ENCODE peak calls at places on chromosomes 5 and 9, in six cellular contexts. B is right cardiac atrium; J is brain microvascular endothelial cell; Q is posterior vena cava; T is LHCN-M2; Y is CD8-positive, alpha-beta T cell. K is an unnamed sample.

GRCh38 chr5:59360130-59360555 is 533.4 kb downstream of the PDE4D start:
- DNase-seq in B (no peak), J (no peak), Q (no peak), T (no peak), Y (no peak), K (no peak)

GRCh38 chr5:82719368-82719767 is 357.8 kb downstream of the TMEM167A start:
- DNase-seq in B (no peak), J (peak; percentile 44), Q (no peak), T (peak; percentile 5), Y (no peak), K (no peak)

GRCh38 chr5:134649163-134649916 is 755 bp downstream of the SEC24A start:
- DNase-seq in B (no peak), J (no peak), Q (no peak), T (peak; percentile 26), Y (peak; percentile 16), K (no peak)

GRCh38 chr5:127664082-127664481 is 15.2 kb downstream of the CTXN3 start:
- DNase-seq in B (no peak), J (no peak), Q (no peak), T (no peak), Y (no peak), K (no peak)

GRCh38 chr5:60685700-60686099 is 14.3 kb downstream of the DEPDC1B start:
- DNase-seq in B (no peak), J (no peak), Q (no peak), T (no peak), Y (no peak), K (no peak)

GRCh38 chr5:77145666-77146065 is 58.6 kb upstream of the ZBED3 start:
- DNase-seq in B (no peak), J (peak; percentile 37), Q (no peak), T (peak; percentile 47), Y (no peak), K (no peak)

GRCh38 chr5:166781729-166782128 is 1509.7 kb upstream of the WWC1 start:
- DNase-seq in B (no peak), J (no peak), Q (no peak), T (peak; percentile 7), Y (no peak), K (no peak)

GRCh38 chr5:179324760-179325295 is 20.4 kb downstream of the ADAMTS2 start:
- DNase-seq in B (peak; percentile 18), J (no peak), Q (peak; percentile 36), T (no peak), Y (no peak), K (no peak)

GRCh38 chr9:114910541-114910940 is 19.9 kb downstream of the TNFSF8 start:
- DNase-seq in B (no peak), J (no peak), Q (no peak), T (peak; percentile 71), Y (no peak), K (no peak)

GRCh38 chr9:85156652-85157051 is 487.1 kb downstream of the NTRK2 start:
- DNase-seq in B (no peak), J (no peak), Q (no peak), T (no peak), Y (no peak), K (no peak)

GRCh38 chr9:124800306-124801259 is 23.6 kb downstream of the OLFML2A start:
- DNase-seq in B (peak; percentile 87), J (no peak), Q (no peak), T (no peak), Y (no peak), K (no peak)

GRCh38 chr9:2676466-2676865 is 40.8 kb upstream of the KCNV2 start:
- DNase-seq in B (no peak), J (no peak), Q (no peak), T (peak; percentile 34), Y (no peak), K (no peak)

GRCh38 chr9:108478431-108478837 is 377.4 kb downstream of the ACTL7B start:
- DNase-seq in B (no peak), J (peak; percentile 85), Q (no peak), T (peak; percentile 75), Y (no peak), K (no peak)

GRCh38 chr5:9924614-9925013 is 294.5 kb upstream of the TAS2R1 start:
- DNase-seq in B (no peak), J (peak; percentile 95), Q (no peak), T (peak; percentile 95), Y (no peak), K (no peak)

GRCh38 chr5:149392718-149393117 is 13.6 kb upstream of the IL17B start:
- DNase-seq in B (no peak), J (no peak), Q (peak; percentile 16), T (no peak), Y (no peak), K (no peak)

GRCh38 chr9:121447341-121447834 is 52.3 kb downstream of the GGTA1 start:
- DNase-seq in B (no peak), J (peak; percentile 71), Q (no peak), T (peak; percentile 68), Y (no peak), K (no peak)

GRCh38 chr9:4050686-4051315 is 249.1 kb downstream of the GLIS3 start:
- DNase-seq in B (no peak), J (no peak), Q (no peak), T (no peak), Y (no peak), K (no peak)

GRCh38 chr9:107397076-107398049 is 92.2 kb downstream of the KLF4 start:
- DNase-seq in B (no peak), J (no peak), Q (no peak), T (peak; percentile 49), Y (no peak), K (no peak)

GRCh38 chr9:35660966-35661413 is 2.9 kb downstream of the CCDC107 start:
- DNase-seq in B (no peak), J (peak; percentile 34), Q (no peak), T (peak; percentile 56), Y (no peak), K (no peak)

GRCh38 chr9:71146511-71146910 is 25.1 kb upstream of the TRPM3 start:
- DNase-seq in B (no peak), J (no peak), Q (no peak), T (no peak), Y (no peak), K (no peak)

GRCh38 chr9:107948601-107949000 is 459.0 kb upstream of the KLF4 start:
- DNase-seq in B (no peak), J (no peak), Q (no peak), T (peak; percentile 54), Y (no peak), K (no peak)

GRCh38 chr5:170523129-170523497 is 19.3 kb downstream of the KCNIP1 start:
- DNase-seq in B (no peak), J (no peak), Q (no peak), T (no peak), Y (no peak), K (no peak)

GRCh38 chr5:175485631-175486030 is 7.3 kb downstream of the SFXN1 start:
- DNase-seq in B (no peak), J (no peak), Q (no peak), T (no peak), Y (no peak), K (no peak)